ENCODE peak calls at places on chromosomes 16 and 17, in six cellular contexts. A, Q, R, H, L and T are unnamed samples.

GRCh38 chr17:61393904-61394629 is 5.6 kb upstream of the TBX2 start:
- DNase-seq in A (no peak), Q (no peak), R (no peak), H (no peak), L (no peak), T (no peak)

GRCh38 chr17:30541802-30542201 is 64.6 kb downstream of the GOSR1 start:
- DNase-seq in A (no peak), Q (no peak), R (no peak), H (no peak), L (no peak), T (no peak)

GRCh38 chr17:16875662-16876061 is 96.3 kb downstream of the TNFRSF13B start:
- DNase-seq in A (no peak), Q (no peak), R (no peak), H (no peak), L (no peak), T (no peak)

GRCh38 chr16:1088295-1089170 is 7.5 kb downstream of the C1QTNF8 start:
- DNase-seq in A (no peak), Q (peak; percentile 77), R (no peak), H (no peak), L (no peak), T (no peak)

GRCh38 chr17:8104911-8105310 is 13.4 kb downstream of the ALOXE3 start:
- DNase-seq in A (no peak), Q (no peak), R (no peak), H (no peak), L (no peak), T (no peak)

GRCh38 chr16:56997264-56997663 is 7.9 kb downstream of the NLRC5 start:
- DNase-seq in A (no peak), Q (no peak), R (no peak), H (no peak), L (no peak), T (no peak)

GRCh38 chr16:67653131-67654068 is 6.7 kb downstream of the ACD start:
- DNase-seq in A (no peak), Q (no peak), R (no peak), H (no peak), L (peak; percentile 6), T (peak; percentile 24)

GRCh38 chr17:57676543-57676942 is 68.6 kb downstream of the CCDC182 start:
- DNase-seq in A (no peak), Q (no peak), R (no peak), H (no peak), L (no peak), T (no peak)

GRCh38 chr17:3914319-3914685 is 2.0 kb downstream of the P2RX1 start:
- DNase-seq in A (no peak), Q (no peak), R (no peak), H (no peak), L (no peak), T (no peak)

GRCh38 chr16:85445779-85446222 is 167.3 kb upstream of the GSE1 start:
- DNase-seq in A (no peak), Q (peak; percentile 86), R (no peak), H (no peak), L (no peak), T (no peak)

GRCh38 chr17:77234695-77235094 is 93.9 kb downstream of the SEC14L1 start:
- DNase-seq in A (no peak), Q (no peak), R (no peak), H (no peak), L (no peak), T (no peak)

GRCh38 chr17:35745749-35746320 is 7.2 kb downstream of the GAS2L2 start:
- DNase-seq in A (no peak), Q (no peak), R (no peak), H (no peak), L (no peak), T (no peak)

GRCh38 chr17:30831257-30831656 is 509 bp upstream of the ATAD5 start:
- DNase-seq in A (no peak), Q (peak; percentile 44), R (no peak), H (no peak), L (no peak), T (peak; percentile 36)

GRCh38 chr17:8754890-8755289 is 3.5 kb downstream of the SPDYE4 start:
- DNase-seq in A (no peak), Q (no peak), R (no peak), H (no peak), L (no peak), T (no peak)

GRCh38 chr16:27232061-27232841 is 28.9 kb downstream of the KDM8 start:
- DNase-seq in A (peak; percentile 31), Q (no peak), R (no peak), H (no peak), L (no peak), T (no peak)

GRCh38 chr17:42023524-42024349 is 3.8 kb downstream of the NKIRAS2 start:
- DNase-seq in A (no peak), Q (no peak), R (no peak), H (no peak), L (no peak), T (no peak)

GRCh38 chr16:14088155-14088753 is 17.1 kb downstream of the MRTFB start:
- DNase-seq in A (peak; percentile 4), Q (no peak), R (no peak), H (no peak), L (no peak), T (no peak)

GRCh38 chr17:65627108-65627507 is 65.7 kb upstream of the AXIN2 start:
- DNase-seq in A (no peak), Q (peak; percentile 13), R (no peak), H (no peak), L (no peak), T (no peak)

GRCh38 chr17:65163990-65164495 is 26.9 kb downstream of the RGS9 start:
- DNase-seq in A (no peak), Q (no peak), R (peak; percentile 12), H (no peak), L (peak; percentile 64), T (peak; percentile 10)

GRCh38 chr17:10118788-10119130 is 79.6 kb downstream of the GAS7 start:
- DNase-seq in A (no peak), Q (no peak), R (no peak), H (no peak), L (no peak), T (no peak)

GRCh38 chr17:62566996-62567578 is 60.4 kb upstream of the MRC2 start:
- DNase-seq in A (no peak), Q (no peak), R (no peak), H (no peak), L (no peak), T (no peak)

GRCh38 chr17:3534881-3535252 is 22.7 kb downstream of the TRPV3 start:
- DNase-seq in A (no peak), Q (no peak), R (peak; percentile 67), H (no peak), L (no peak), T (peak; percentile 48)

GRCh38 chr16:85197611-85198566 is 85.6 kb upstream of the CIBAR2 start:
- DNase-seq in A (no peak), Q (no peak), R (no peak), H (no peak), L (no peak), T (no peak)

GRCh38 chr16:69871708-69872107 is 79.4 kb upstream of the CLEC18A start:
- DNase-seq in A (no peak), Q (no peak), R (no peak), H (no peak), L (no peak), T (no peak)

GRCh38 chr17:68327823-68328557 is 36.7 kb downstream of the ARSG start:
- DNase-seq in A (no peak), Q (no peak), R (no peak), H (no peak), L (no peak), T (no peak)

GRCh38 chr16:22762486-22762885 is 51.5 kb upstream of the HS3ST2 start:
- DNase-seq in A (no peak), Q (no peak), R (no peak), H (no peak), L (no peak), T (no peak)

GRCh38 chr16:50440531-50440930 is 71.7 kb upstream of the BRD7 start:
- DNase-seq in A (no peak), Q (no peak), R (no peak), H (no peak), L (no peak), T (no peak)

GRCh38 chr16:54346046-54346445 is 59.5 kb upstream of the IRX3 start:
- DNase-seq in A (no peak), Q (no peak), R (no peak), H (no peak), L (no peak), T (no peak)

GRCh38 chr16:84665359-84665758 is 17.0 kb downstream of the KLHL36 start:
- DNase-seq in A (no peak), Q (no peak), R (no peak), H (no peak), L (no peak), T (no peak)

GRCh38 chr16:81523387-81524115 is 78.9 kb downstream of the CMIP start:
- DNase-seq in A (no peak), Q (no peak), R (peak; percentile 90), H (peak; percentile 41), L (peak; percentile 69), T (peak; percentile 66)

GRCh38 chr16:89268987-89269735 is 51.7 kb downstream of the ZNF778 start:
- DNase-seq in A (no peak), Q (no peak), R (no peak), H (no peak), L (no peak), T (peak; percentile 24)

GRCh38 chr16:19899605-19899955 is 14.9 kb upstream of the GPRC5B start:
- DNase-seq in A (no peak), Q (no peak), R (no peak), H (no peak), L (no peak), T (no peak)

GRCh38 chr16:8678068-8678927 is 3.9 kb downstream of the ABAT start:
- DNase-seq in A (no peak), Q (no peak), R (no peak), H (peak; percentile 18), L (peak; percentile 18), T (no peak)

GRCh38 chr16:23244122-23244521 is 58.0 kb upstream of the SCNN1B start:
- DNase-seq in A (no peak), Q (no peak), R (no peak), H (no peak), L (no peak), T (no peak)

GRCh38 chr17:30263552-30264333 is 28.0 kb downstream of the BLMH start:
- DNase-seq in A (no peak), Q (no peak), R (no peak), H (no peak), L (no peak), T (peak; percentile 79)

GRCh38 chr16:68651136-68651535 is 6.0 kb downstream of the CDH3 start:
- DNase-seq in A (no peak), Q (no peak), R (no peak), H (no peak), L (no peak), T (no peak)

GRCh38 chr16:63575031-63575430 is 1538.8 kb upstream of the CDH8 start:
- DNase-seq in A (no peak), Q (no peak), R (no peak), H (no peak), L (no peak), T (no peak)

GRCh38 chr16:56793504-56793903 is 63.6 kb downstream of the NUP93 start:
- DNase-seq in A (no peak), Q (no peak), R (no peak), H (no peak), L (peak; percentile 28), T (peak; percentile 47)

GRCh38 chr17:30232822-30233427 is 2.6 kb downstream of the SLC6A4 start:
- DNase-seq in A (no peak), Q (no peak), R (no peak), H (no peak), L (no peak), T (no peak)

GRCh38 chr17:35896011-35896587 is 15.9 kb upstream of the CCL5 start:
- DNase-seq in A (no peak), Q (no peak), R (no peak), H (no peak), L (no peak), T (no peak)